ENCODE peak calls at places on chromosome 22, in seven cellular contexts. One of them, this sample, is unnamed.
A peak's percentile ranks its signal among the peaks of the same experiment; 100 is the strongest.

GRCh38 chr22:47213571-47214230 is 451.3 kb downstream of the TBC1D22A start:
- DNase-seq in GM23338: peak; percentile 34
- DNase-seq in neuronal stem cell: no peak
- DNase-seq in GM23248: peak; percentile 54
- DNase-seq in hepatocyte: no peak
- DNase-seq in neural progenitor cell: peak; percentile 15
- DNase-seq in fibroblast of lung: peak; percentile 20
- DNase-seq in this sample: peak; percentile 46

GRCh38 chr22:47543447-47543846 is 781.0 kb downstream of the TBC1D22A start:
- DNase-seq in GM23338: no peak
- DNase-seq in neuronal stem cell: no peak
- DNase-seq in GM23248: no peak
- DNase-seq in hepatocyte: no peak
- DNase-seq in neural progenitor cell: no peak
- DNase-seq in fibroblast of lung: no peak
- DNase-seq in this sample: no peak

GRCh38 chr22:37604875-37605274 is 3.8 kb upstream of the GGA1 start:
- DNase-seq in GM23338: no peak
- DNase-seq in neuronal stem cell: no peak
- DNase-seq in GM23248: no peak
- DNase-seq in hepatocyte: no peak
- DNase-seq in neural progenitor cell: no peak
- DNase-seq in fibroblast of lung: no peak
- DNase-seq in this sample: no peak

GRCh38 chr22:33577862-33578411 is 342.3 kb downstream of the LARGE1 start:
- DNase-seq in GM23338: no peak
- DNase-seq in neuronal stem cell: no peak
- DNase-seq in GM23248: peak; percentile 1
- DNase-seq in hepatocyte: peak; percentile 65
- DNase-seq in neural progenitor cell: no peak
- DNase-seq in fibroblast of lung: no peak
- DNase-seq in this sample: no peak

GRCh38 chr22:47651216-47651987 is 889.0 kb downstream of the TBC1D22A start:
- DNase-seq in GM23338: no peak
- DNase-seq in neuronal stem cell: no peak
- DNase-seq in GM23248: no peak
- DNase-seq in hepatocyte: no peak
- DNase-seq in neural progenitor cell: no peak
- DNase-seq in fibroblast of lung: no peak
- DNase-seq in this sample: no peak

GRCh38 chr22:37547249-37547741 is 13.0 kb upstream of the CDC42EP1 start:
- DNase-seq in GM23338: no peak
- DNase-seq in neuronal stem cell: no peak
- DNase-seq in GM23248: peak; percentile 62
- DNase-seq in hepatocyte: no peak
- DNase-seq in neural progenitor cell: no peak
- DNase-seq in fibroblast of lung: peak; percentile 42
- DNase-seq in this sample: peak; percentile 51

GRCh38 chr22:48489551-48490512 is 1337.8 kb downstream of the BRD1 start:
- DNase-seq in GM23338: no peak
- DNase-seq in neuronal stem cell: no peak
- DNase-seq in GM23248: peak; percentile 55
- DNase-seq in hepatocyte: peak; percentile 44
- DNase-seq in neural progenitor cell: peak; percentile 64
- DNase-seq in fibroblast of lung: peak; percentile 11
- DNase-seq in this sample: peak; percentile 97

GRCh38 chr22:27978317-27978716 is 59.3 kb upstream of the PITPNB start:
- DNase-seq in GM23338: no peak
- DNase-seq in neuronal stem cell: no peak
- DNase-seq in GM23248: no peak
- DNase-seq in hepatocyte: no peak
- DNase-seq in neural progenitor cell: no peak
- DNase-seq in fibroblast of lung: no peak
- DNase-seq in this sample: no peak

GRCh38 chr22:17091851-17092250 is 7.1 kb downstream of the IL17RA start:
- DNase-seq in GM23338: peak; percentile 42
- DNase-seq in neuronal stem cell: no peak
- DNase-seq in GM23248: no peak
- DNase-seq in hepatocyte: no peak
- DNase-seq in neural progenitor cell: no peak
- DNase-seq in fibroblast of lung: no peak
- DNase-seq in this sample: peak; percentile 22

GRCh38 chr22:30883586-30884145 is 84.9 kb downstream of the MORC2 start:
- DNase-seq in GM23338: no peak
- DNase-seq in neuronal stem cell: no peak
- DNase-seq in GM23248: no peak
- DNase-seq in hepatocyte: no peak
- DNase-seq in neural progenitor cell: no peak
- DNase-seq in fibroblast of lung: no peak
- DNase-seq in this sample: peak; percentile 62

GRCh38 chr22:42299586-42300285 is 29.3 kb upstream of the TCF20 start:
- DNase-seq in GM23338: peak; percentile 84
- DNase-seq in neuronal stem cell: no peak
- DNase-seq in GM23248: no peak
- DNase-seq in hepatocyte: peak; percentile 58
- DNase-seq in neural progenitor cell: peak; percentile 84
- DNase-seq in fibroblast of lung: no peak
- DNase-seq in this sample: no peak

DNA sequence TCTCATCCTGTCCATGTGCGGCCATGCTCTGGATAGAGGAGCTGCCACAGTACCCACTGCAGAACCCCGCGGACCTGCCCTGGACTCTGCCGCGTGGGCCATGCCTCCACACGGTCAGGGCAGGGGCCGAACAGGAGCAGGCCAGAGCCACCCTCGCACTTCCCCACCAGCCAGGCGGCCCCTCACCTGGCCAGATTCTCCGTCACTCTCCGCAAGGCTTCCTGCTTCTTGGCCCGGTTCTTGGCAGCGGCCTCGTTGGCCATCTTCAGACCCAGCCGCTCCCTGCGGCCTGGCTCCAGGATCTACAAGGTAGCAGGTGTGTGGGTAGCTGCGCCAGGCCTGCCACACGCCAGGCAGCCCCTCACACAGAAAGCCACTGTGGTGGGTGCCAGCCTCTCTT is 3.8 kb downstream of the TSSK2 start:
- DNase-seq in GM23338: no peak
- DNase-seq in neuronal stem cell: no peak
- DNase-seq in GM23248: no peak
- DNase-seq in hepatocyte: no peak
- DNase-seq in neural progenitor cell: no peak
- DNase-seq in fibroblast of lung: no peak
- DNase-seq in this sample: peak; percentile 58
- H3K36me3 ChIP-seq in GM23338: no peaks in the 10 kb centered on the region
- H3K36me3 ChIP-seq in neuronal stem cell: peaks cover 84% of the 10 kb centered on the region
- H3K36me3 ChIP-seq in GM23248: no peaks in the 10 kb centered on the region
- H3K36me3 ChIP-seq in hepatocyte: no peaks in the 10 kb centered on the region
- H3K36me3 ChIP-seq in neural progenitor cell: no peaks in the 10 kb centered on the region
- H3K36me3 ChIP-seq in fibroblast of lung: peaks cover 23% of the 10 kb centered on the region
- H3K36me3 ChIP-seq in this sample: peaks cover 54% of the 10 kb centered on the region

GRCh38 chr22:44284711-44285110 is 28.0 kb downstream of the SHISAL1 start:
- DNase-seq in GM23338: no peak
- DNase-seq in neuronal stem cell: no peak
- DNase-seq in GM23248: no peak
- DNase-seq in hepatocyte: no peak
- DNase-seq in neural progenitor cell: no peak
- DNase-seq in fibroblast of lung: no peak
- DNase-seq in this sample: peak; percentile 51
- H3K27me3 ChIP-seq in GM23338: no peaks in the 10 kb centered on the region
- H3K27me3 ChIP-seq in neuronal stem cell: no peaks in the 10 kb centered on the region
- H3K27me3 ChIP-seq in GM23248: no peaks in the 10 kb centered on the region
- H3K27me3 ChIP-seq in hepatocyte: no peaks in the 10 kb centered on the region
- H3K27me3 ChIP-seq in neural progenitor cell: no peaks in the 10 kb centered on the region
- H3K27me3 ChIP-seq in fibroblast of lung: no peaks in the 10 kb centered on the region
- H3K27me3 ChIP-seq in this sample: no peaks in the 10 kb centered on the region

GRCh38 chr22:39184586-39185577 is 32.4 kb upstream of the CBX7 start:
- DNase-seq in GM23338: no peak
- DNase-seq in neuronal stem cell: no peak
- DNase-seq in GM23248: peak; percentile 94
- DNase-seq in hepatocyte: no peak
- DNase-seq in neural progenitor cell: no peak
- DNase-seq in fibroblast of lung: peak; percentile 45
- DNase-seq in this sample: peak; percentile 62
- H2AFZ ChIP-seq in GM23338: no peak overlapping the region
- H2AFZ ChIP-seq in neuronal stem cell: peak overlapping the region; percentile 77
- H2AFZ ChIP-seq in GM23248: peak overlapping the region; percentile 75
- H2AFZ ChIP-seq in hepatocyte: no peak overlapping the region
- H2AFZ ChIP-seq in neural progenitor cell: no peak overlapping the region
- H2AFZ ChIP-seq in fibroblast of lung: peak overlapping the region; percentile 54
- H2AFZ ChIP-seq in this sample: no peak overlapping the region

DNA sequence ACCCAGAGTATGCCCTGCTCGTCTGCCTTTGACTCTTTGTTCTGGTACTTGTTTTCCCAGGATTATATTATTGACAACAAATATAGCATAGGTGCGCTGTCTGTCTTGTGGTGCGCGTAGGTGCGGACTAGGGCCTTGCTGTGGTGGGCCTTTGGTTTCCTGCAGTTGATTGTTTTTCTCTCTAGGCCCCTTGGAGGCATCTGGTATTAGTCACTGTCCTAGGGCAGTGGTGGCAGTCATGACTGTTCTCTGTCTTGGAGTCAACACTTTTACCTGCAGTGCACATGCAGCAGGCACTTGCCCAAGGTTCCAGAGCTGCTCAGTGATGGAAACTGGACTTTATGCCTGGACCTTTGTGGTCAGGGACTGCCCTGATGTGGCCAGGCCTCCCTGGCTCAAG is 18.6 kb downstream of the PPP6R2 start:
- DNase-seq in GM23338: no peak
- DNase-seq in neuronal stem cell: no peak
- DNase-seq in GM23248: no peak
- DNase-seq in hepatocyte: no peak
- DNase-seq in neural progenitor cell: no peak
- DNase-seq in fibroblast of lung: no peak
- DNase-seq in this sample: no peak
- H3K36me3 ChIP-seq in GM23338: no peaks in the 10 kb centered on the region
- H3K36me3 ChIP-seq in neuronal stem cell: peaks cover 30% of the 10 kb centered on the region
- H3K36me3 ChIP-seq in GM23248: no peaks in the 10 kb centered on the region
- H3K36me3 ChIP-seq in hepatocyte: no peaks in the 10 kb centered on the region
- H3K36me3 ChIP-seq in neural progenitor cell: no peaks in the 10 kb centered on the region
- H3K36me3 ChIP-seq in fibroblast of lung: no peaks in the 10 kb centered on the region
- H3K36me3 ChIP-seq in this sample: peaks cover 6% of the 10 kb centered on the region

GRCh38 chr22:22442928-22443709 is 65.4 kb downstream of the ZNF280B start:
- DNase-seq in GM23338: no peak
- DNase-seq in neuronal stem cell: no peak
- DNase-seq in GM23248: no peak
- DNase-seq in hepatocyte: no peak
- DNase-seq in neural progenitor cell: no peak
- DNase-seq in fibroblast of lung: no peak
- DNase-seq in this sample: no peak

GRCh38 chr22:22449819-22450218 is 58.7 kb downstream of the ZNF280B start:
- DNase-seq in GM23338: no peak
- DNase-seq in neuronal stem cell: no peak
- DNase-seq in GM23248: no peak
- DNase-seq in hepatocyte: no peak
- DNase-seq in neural progenitor cell: no peak
- DNase-seq in fibroblast of lung: no peak
- DNase-seq in this sample: no peak

GRCh38 chr22:22450343-22450839 is 58.2 kb downstream of the ZNF280B start:
- DNase-seq in GM23338: no peak
- DNase-seq in neuronal stem cell: no peak
- DNase-seq in GM23248: no peak
- DNase-seq in hepatocyte: no peak
- DNase-seq in neural progenitor cell: no peak
- DNase-seq in fibroblast of lung: no peak
- DNase-seq in this sample: no peak

GRCh38 chr22:22452211-22452610 is 56.3 kb downstream of the ZNF280B start:
- DNase-seq in GM23338: no peak
- DNase-seq in neuronal stem cell: no peak
- DNase-seq in GM23248: no peak
- DNase-seq in hepatocyte: no peak
- DNase-seq in neural progenitor cell: no peak
- DNase-seq in fibroblast of lung: no peak
- DNase-seq in this sample: no peak

GRCh38 chr22:22446527-22446926 is 62.0 kb downstream of the ZNF280B start:
- DNase-seq in GM23338: no peak
- DNase-seq in neuronal stem cell: no peak
- DNase-seq in GM23248: peak; percentile 20
- DNase-seq in hepatocyte: no peak
- DNase-seq in neural progenitor cell: no peak
- DNase-seq in fibroblast of lung: peak; percentile 10
- DNase-seq in this sample: no peak
- H3K27me3 ChIP-seq in GM23338: peaks cover 100% of the 10 kb centered on the region
- H3K27me3 ChIP-seq in neuronal stem cell: no peaks in the 10 kb centered on the region
- H3K27me3 ChIP-seq in GM23248: peaks cover under 1% of the 10 kb centered on the region
- H3K27me3 ChIP-seq in hepatocyte: peaks cover 24% of the 10 kb centered on the region
- H3K27me3 ChIP-seq in neural progenitor cell: peaks cover 91% of the 10 kb centered on the region
- H3K27me3 ChIP-seq in fibroblast of lung: no peaks in the 10 kb centered on the region
- H3K27me3 ChIP-seq in this sample: peaks cover 12% of the 10 kb centered on the region

GRCh38 chr22:38870791-38871359 is 1.1 kb downstream of the CBX6 start:
- DNase-seq in GM23338: no peak
- DNase-seq in neuronal stem cell: no peak
- DNase-seq in GM23248: peak; percentile 29
- DNase-seq in hepatocyte: no peak
- DNase-seq in neural progenitor cell: peak; percentile 50
- DNase-seq in fibroblast of lung: no peak
- DNase-seq in this sample: peak; percentile 50
- H2AFZ ChIP-seq in GM23338: no peak overlapping the region
- H2AFZ ChIP-seq in neuronal stem cell: peak overlapping the region; percentile 84
- H2AFZ ChIP-seq in GM23248: peak overlapping the region; percentile 84
- H2AFZ ChIP-seq in hepatocyte: peak overlapping the region; percentile 50
- H2AFZ ChIP-seq in neural progenitor cell: no peak overlapping the region
- H2AFZ ChIP-seq in fibroblast of lung: no peak overlapping the region
- H2AFZ ChIP-seq in this sample: peak overlapping the region; percentile 14

This sample was measured in osteoblast.